ENCODE peak calls at places on chromosomes 2 and 18, in four cellular contexts. P is SK-N-DZ, N is AG09319, Z is amygdala. A is an unnamed sample.

GRCh38 chr18:41265047-41265446 is 690.0 kb upstream of the PIK3C3 start:
- DNase-seq in P (no peak), N (no peak), Z (no peak), A (no peak)

GRCh38 chr2:8786463-8786862 is 51.0 kb downstream of the KIDINS220 start:
- DNase-seq in P (no peak), N (no peak), Z (no peak), A (no peak)

GRCh38 chr2:191719261-191719660 is 41.3 kb downstream of the NABP1 start:
- DNase-seq in P (no peak), N (no peak), Z (no peak), A (no peak)

GRCh38 chr18:67109535-67109934 is 407.0 kb downstream of the DSEL start:
- DNase-seq in P (no peak), N (no peak), Z (no peak), A (no peak)

GRCh38 chr18:55421612-55422381 is 166.2 kb downstream of the TCF4 start:
- DNase-seq in P (no peak), N (no peak), Z (no peak), A (peak; percentile 68)

GRCh38 chr18:11660691-11661090 is 28.4 kb upstream of the GNAL start:
- DNase-seq in P (no peak), N (no peak), Z (no peak), A (no peak)

GRCh38 chr2:46854260-46854659 is 61.3 kb downstream of the MCFD2 start:
- DNase-seq in P (no peak), N (no peak), Z (no peak), A (no peak)

GRCh38 chr18:56795381-56795780 is 144.2 kb downstream of the WDR7 start:
- DNase-seq in P (no peak), N (peak; percentile 14), Z (no peak), A (no peak)

GRCh38 chr2:229795058-229795457 is 80.7 kb upstream of the DNER start:
- DNase-seq in P (no peak), N (no peak), Z (no peak), A (no peak)

GRCh38 chr2:182980115-182980514 is 58.1 kb downstream of the NCKAP1 start:
- DNase-seq in P (peak; percentile 40), N (peak; percentile 3), Z (no peak), A (peak; percentile 18)

GRCh38 chr2:610465-610864 is 66.7 kb downstream of the TMEM18 start:
- DNase-seq in P (no peak), N (no peak), Z (no peak), A (no peak)